ENCODE peak calls at places on chromosomes 11 and 22, in six cellular contexts. L, U, S, Y, P and D are unnamed samples.

GRCh38 chr22:33326540-33327295 is 268.5 kb upstream of the SYN3 start:
- DNase-seq in L (no peak), U (no peak), S (no peak), Y (no peak), P (no peak), D (no peak)

GRCh38 chr22:23467721-23468294 is 112.3 kb downstream of the IGLL1 start:
- DNase-seq in L (no peak), U (no peak), S (no peak), Y (no peak), P (no peak), D (no peak)

GRCh38 chr22:27842236-27842993 is 40.9 kb upstream of the MN1 start:
- DNase-seq in L (peak), U (no peak), S (no peak), Y (no peak), P (no peak), D (no peak)

GRCh38 chr11:46295312-46295995 is 18.0 kb downstream of the CREB3L1 start:
- DNase-seq in L (peak), U (peak), S (peak), Y (no peak), P (peak), D (peak)

GRCh38 chr11:35943294-35943693 is 568 bp upstream of the LDLRAD3 start:
- DNase-seq in L (no peak), U (no peak), S (no peak), Y (no peak), P (no peak), D (no peak)

GRCh38 chr11:86674965-86675364 is 2.5 kb upstream of the ME3 start:
- DNase-seq in L (no peak), U (no peak), S (no peak), Y (no peak), P (no peak), D (no peak)

GRCh38 chr11:132217856-132218255 is 847.4 kb downstream of the NTM start:
- DNase-seq in L (no peak), U (no peak), S (no peak), Y (no peak), P (no peak), D (no peak)

GRCh38 chr22:46073683-46074504 is 76.4 kb upstream of the PPARA start:
- DNase-seq in L (peak), U (peak), S (no peak), Y (no peak), P (peak), D (peak)

GRCh38 chr11:66218026-66218425 is 50.4 kb upstream of the RAB1B start:
- DNase-seq in L (no peak), U (peak), S (no peak), Y (no peak), P (peak), D (no peak)

GRCh38 chr11:40186401-40187091 is 1272.9 kb downstream of the LRRC4C start:
- DNase-seq in L (no peak), U (no peak), S (no peak), Y (no peak), P (peak), D (no peak)

GRCh38 chr22:24144056-24144455 is 37.2 kb upstream of the SUSD2 start:
- DNase-seq in L (peak), U (no peak), S (no peak), Y (no peak), P (no peak), D (no peak)

GRCh38 chr11:121429556-121429955 is 22.6 kb upstream of the SORL1 start:
- DNase-seq in L (no peak), U (no peak), S (no peak), Y (no peak), P (no peak), D (no peak)

GRCh38 chr11:28674432-28675076 is 566.4 kb downstream of the METTL15 start:
- DNase-seq in L (no peak), U (no peak), S (no peak), Y (peak), P (no peak), D (peak)

GRCh38 chr11:32103941-32104340 is 13.1 kb downstream of the RCN1 start:
- DNase-seq in L (no peak), U (no peak), S (no peak), Y (no peak), P (no peak), D (no peak)

GRCh38 chr11:115623021-115623451 is 118.8 kb upstream of the CADM1 start:
- DNase-seq in L (peak), U (peak), S (no peak), Y (peak), P (peak), D (peak)

GRCh38 chr22:20282901-20283673 is 15.0 kb upstream of the RTN4R start:
- DNase-seq in L (no peak), U (no peak), S (no peak), Y (no peak), P (no peak), D (no peak)

GRCh38 chr22:41447435-41448188 is 1.0 kb upstream of the TOB2 start:
- DNase-seq in L (peak), U (peak), S (peak), Y (no peak), P (peak), D (peak)

GRCh38 chr22:18062421-18062820 is 15.4 kb upstream of the PEX26 start:
- DNase-seq in L (no peak), U (peak), S (no peak), Y (no peak), P (no peak), D (no peak)

GRCh38 chr11:25733777-25734176 is 598.2 kb upstream of the ANO3 start:
- DNase-seq in L (no peak), U (no peak), S (no peak), Y (no peak), P (no peak), D (no peak)

GRCh38 chr11:112655386-112655785 is 305.8 kb upstream of the NCAM1 start:
- DNase-seq in L (peak), U (no peak), S (no peak), Y (peak), P (peak), D (peak)

GRCh38 chr11:18285841-18286240 is 19.8 kb downstream of the SAA1 start:
- DNase-seq in L (no peak), U (no peak), S (no peak), Y (no peak), P (no peak), D (peak)

GRCh38 chr22:45583504-45583903 is 80.8 kb downstream of the FBLN1 start:
- DNase-seq in L (no peak), U (no peak), S (no peak), Y (no peak), P (no peak), D (no peak)

GRCh38 chr11:60930394-60930793 is 6.1 kb downstream of the TMEM132A start:
- DNase-seq in L (no peak), U (peak), S (no peak), Y (no peak), P (peak), D (no peak)

GRCh38 chr11:70824590-70825300 is 426.4 kb downstream of the CTTN start:
- DNase-seq in L (no peak), U (no peak), S (no peak), Y (no peak), P (no peak), D (no peak)

GRCh38 chr11:103779054-103779453 is 257.4 kb upstream of the DDI1 start:
- DNase-seq in L (no peak), U (no peak), S (no peak), Y (no peak), P (no peak), D (no peak)

GRCh38 chr11:112989198-112989597 is 28.0 kb downstream of the NCAM1 start:
- DNase-seq in L (no peak), U (no peak), S (no peak), Y (no peak), P (no peak), D (no peak)

GRCh38 chr11:126355324-126355925 is at the start of gene ST3GAL4:
- DNase-seq in L (peak), U (peak), S (peak), Y (no peak), P (peak), D (no peak)

GRCh38 chr11:18739684-18740083 is 13.7 kb upstream of the IGSF22 start:
- DNase-seq in L (no peak), U (no peak), S (no peak), Y (no peak), P (no peak), D (no peak)

GRCh38 chr11:70542406-70542805 is 144.1 kb downstream of the CTTN start:
- DNase-seq in L (no peak), U (peak), S (no peak), Y (no peak), P (no peak), D (no peak)

GRCh38 chr11:58927393-58928081 is 11.8 kb upstream of the GLYATL1 start:
- DNase-seq in L (no peak), U (no peak), S (peak), Y (no peak), P (no peak), D (no peak)

GRCh38 chr11:2980168-2980840 is 11.8 kb downstream of the NAP1L4 start:
- DNase-seq in L (no peak), U (no peak), S (no peak), Y (no peak), P (no peak), D (no peak)

GRCh38 chr11:70567680-70568503 is 169.6 kb downstream of the CTTN start:
- DNase-seq in L (peak), U (peak), S (no peak), Y (no peak), P (peak), D (no peak)

GRCh38 chr11:104967493-104968364 is 645 bp downstream of the CASP4 start:
- DNase-seq in L (no peak), U (no peak), S (no peak), Y (no peak), P (no peak), D (no peak)

GRCh38 chr22:30649430-30650007 is 13.9 kb downstream of the SLC35E4 start:
- DNase-seq in L (peak), U (no peak), S (no peak), Y (peak), P (peak), D (peak)

GRCh38 chr11:116637766-116638165 is 135.0 kb downstream of the BUD13 start:
- DNase-seq in L (no peak), U (no peak), S (no peak), Y (no peak), P (no peak), D (no peak)

GRCh38 chr11:89503422-89503821 is 12.2 kb upstream of the NOX4 start:
- DNase-seq in L (no peak), U (no peak), S (no peak), Y (no peak), P (no peak), D (no peak)

GRCh38 chr11:12539570-12539969 is 134.7 kb upstream of the TEAD1 start:
- DNase-seq in L (no peak), U (no peak), S (no peak), Y (peak), P (no peak), D (peak)

GRCh38 chr11:104609297-104609696 is 289.0 kb downstream of the CASP12 start:
- DNase-seq in L (peak), U (no peak), S (no peak), Y (peak), P (no peak), D (peak)

GRCh38 chr11:102306048-102306575 is 11.2 kb upstream of the BIRC3 start:
- DNase-seq in L (no peak), U (peak), S (no peak), Y (no peak), P (no peak), D (no peak)

GRCh38 chr11:102306817-102307814 is 10.2 kb upstream of the BIRC3 start:
- DNase-seq in L (no peak), U (no peak), S (no peak), Y (no peak), P (no peak), D (no peak)

GRCh38 chr11:102313225-102313940 is 3.9 kb upstream of the BIRC3 start:
- DNase-seq in L (no peak), U (no peak), S (no peak), Y (no peak), P (no peak), D (no peak)

GRCh38 chr11:102312656-102313055 is 4.6 kb upstream of the BIRC3 start:
- DNase-seq in L (no peak), U (no peak), S (no peak), Y (no peak), P (no peak), D (no peak)

DNA sequence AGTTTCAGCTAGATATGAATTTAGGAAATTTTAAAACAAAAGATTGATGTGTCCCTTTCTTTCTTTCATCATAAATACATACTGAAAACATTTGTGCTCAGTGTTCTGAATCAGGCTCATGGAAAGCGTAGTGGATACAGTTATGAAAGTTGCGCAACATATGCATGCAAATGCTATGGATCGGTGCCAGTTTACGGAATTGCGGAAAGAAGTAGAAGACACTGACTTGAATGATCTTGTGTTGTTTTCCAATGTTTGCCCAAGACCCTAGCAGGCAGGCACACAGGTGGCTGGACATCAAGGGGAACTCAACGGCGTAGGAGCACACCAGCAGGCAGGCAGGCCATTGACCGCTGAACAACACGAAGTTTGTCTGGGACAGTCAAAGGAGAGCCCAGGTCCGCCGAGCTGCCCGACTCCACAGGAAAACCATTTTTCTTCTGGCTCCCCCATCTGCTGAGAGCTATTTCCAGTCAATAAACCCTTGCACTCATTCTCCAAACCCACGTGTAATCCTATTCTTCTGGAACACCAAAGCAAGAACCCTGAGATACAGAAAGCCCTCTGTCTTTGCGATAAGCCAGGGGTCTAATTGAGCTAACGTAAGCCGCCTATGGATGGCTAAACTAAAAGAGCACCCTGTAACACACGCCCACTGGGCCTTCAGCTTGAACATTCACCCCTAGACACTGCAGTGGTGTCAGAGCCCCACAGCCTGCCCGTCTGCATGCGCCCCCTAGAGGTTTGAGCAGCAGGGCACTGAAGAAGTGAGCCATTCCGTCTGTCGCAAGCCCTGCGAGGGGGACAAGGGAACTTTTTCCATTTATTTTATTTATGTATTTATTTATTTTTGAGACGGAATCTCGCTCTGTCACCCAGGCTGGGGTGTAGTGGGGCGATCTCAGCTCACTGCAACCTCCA is 7.4 kb upstream of the BIRC3 start:
- DNase-seq in L (no peak), U (no peak), S (no peak), Y (no peak), P (no peak), D (no peak)
- TF ChIP-seq CTCF in L (no peak), U (no peak), S (peak), Y (peak), P (no peak), D (peak)

GRCh38 chr22:38464992-38465672 is 2.8 kb upstream of the KDELR3 start:
- DNase-seq in L (no peak), U (peak), S (no peak), Y (no peak), P (peak), D (no peak)

GRCh38 chr22:38462960-38463784 is 4.7 kb upstream of the KDELR3 start:
- DNase-seq in L (no peak), U (peak), S (peak), Y (no peak), P (peak), D (no peak)

GRCh38 chr22:38460367-38460952 is 5.5 kb upstream of the KCNJ4 start:
- DNase-seq in L (no peak), U (no peak), S (no peak), Y (no peak), P (no peak), D (no peak)

GRCh38 chr22:38461057-38461413 is 6.0 kb upstream of the KCNJ4 start:
- DNase-seq in L (no peak), U (no peak), S (no peak), Y (no peak), P (no peak), D (no peak)

DNA sequence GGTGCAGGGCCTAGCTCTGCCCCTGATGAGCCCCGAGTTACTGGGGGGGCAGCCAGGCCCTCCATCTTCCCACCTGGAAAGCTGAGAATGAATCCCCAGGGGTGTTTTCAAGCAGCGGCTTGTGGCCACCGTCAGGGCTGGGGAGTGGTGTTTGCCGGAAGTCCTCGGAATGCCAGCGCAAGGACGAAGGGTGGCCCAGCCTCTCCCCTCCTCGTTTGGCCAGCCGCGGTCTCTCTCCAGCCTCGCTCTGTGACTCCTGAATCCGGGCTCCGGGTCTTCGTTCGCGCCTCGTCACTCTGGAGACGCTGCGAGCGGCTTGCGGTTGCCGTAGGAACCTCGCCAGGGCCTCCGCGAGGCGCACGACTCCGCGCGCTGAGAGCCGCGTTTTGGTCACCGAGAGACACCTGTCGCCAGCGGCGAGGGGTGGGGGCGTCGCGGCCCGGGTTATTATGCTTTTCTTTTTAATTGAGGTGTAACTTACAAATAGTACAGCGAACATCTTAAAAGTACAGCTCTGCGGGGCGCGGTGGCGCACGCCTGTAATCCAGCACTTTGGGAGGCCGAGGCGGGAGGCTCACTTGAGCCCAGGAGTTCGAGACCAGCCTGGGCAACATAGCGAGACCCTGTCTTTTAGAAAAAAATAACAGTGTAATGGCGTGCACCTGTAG is 6.3 kb upstream of the KDELR3 start:
- DNase-seq in L (peak), U (peak), S (peak), Y (peak), P (peak), D (peak)
- TF ChIP-seq CTCF in L (no peak), U (no peak), S (no peak), Y (no peak), P (peak), D (no peak)

GRCh38 chr22:39405346-39406085 is 5.9 kb downstream of the TAB1 start:
- DNase-seq in L (no peak), U (no peak), S (no peak), Y (no peak), P (peak), D (peak)
- TF ChIP-seq CTCF in L (no peak), U (no peak), S (no peak), Y (no peak), P (peak), D (no peak)

DNA sequence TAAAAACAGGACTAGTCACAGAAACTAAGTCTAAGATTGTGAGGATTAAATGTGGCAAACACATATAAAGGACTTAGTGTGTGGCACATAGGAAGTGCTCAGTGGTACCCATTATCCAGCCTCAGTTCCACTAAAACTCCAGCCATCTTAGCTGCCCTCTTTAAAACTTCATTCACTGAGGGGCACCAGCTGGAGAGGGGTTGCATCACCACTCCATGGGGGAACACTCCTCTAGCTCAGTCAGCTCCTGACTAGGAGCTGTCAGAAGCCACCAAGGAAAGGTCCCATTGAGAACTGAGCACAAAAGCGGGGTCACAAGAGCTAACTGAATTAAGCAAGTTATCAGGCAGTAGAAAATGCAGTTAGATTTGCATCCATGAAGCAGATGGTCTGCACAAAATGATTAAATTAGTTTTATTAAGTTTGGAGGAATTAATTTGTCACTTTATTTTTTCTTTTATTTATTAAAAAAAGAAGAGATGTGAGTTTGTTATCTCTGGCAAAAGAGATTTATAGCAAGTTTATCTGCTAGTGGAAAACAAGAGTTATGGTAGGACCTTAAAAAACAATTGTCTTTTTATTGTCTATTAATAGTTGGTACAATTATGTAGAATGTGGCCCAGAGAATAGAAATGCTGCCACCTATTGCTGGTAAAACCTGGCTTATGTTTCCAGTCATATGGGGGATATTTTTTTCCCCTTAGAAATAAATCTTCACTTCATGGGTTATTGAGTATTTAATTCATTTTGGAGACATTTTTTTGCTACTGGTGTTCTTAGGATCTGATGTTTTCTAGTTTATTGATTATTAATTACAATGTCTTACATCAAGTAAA is 95.7 kb downstream of the NAV2 start:
- DNase-seq in L (no peak), U (no peak), S (no peak), Y (no peak), P (no peak), D (no peak)
- TF ChIP-seq CTCF in L (no peak), U (no peak), S (no peak), Y (no peak), P (peak), D (peak)

GRCh38 chr11:6400431-6401345 is 10.4 kb downstream of the SMPD1 start:
- DNase-seq in L (no peak), U (no peak), S (no peak), Y (no peak), P (no peak), D (no peak)
- TF ChIP-seq CTCF in L (no peak), U (no peak), S (no peak), Y (no peak), P (no peak), D (no peak)